ENCODE peak calls at places on chromosome 1, in four cellular contexts. D, Q, N and B are unnamed samples.

GRCh38 chr1:37761416-37762095 is 3.4 kb downstream of the EPHA10 start:
- DNase-seq in D (no peak), Q (no peak), N (peak), B (no peak)

GRCh38 chr1:147781056-147781471 is 20.7 kb upstream of the GJA5 start:
- DNase-seq in D (no peak), Q (peak), N (no peak), B (no peak)

GRCh38 chr1:23837905-23838304 is 12.7 kb upstream of the HMGCL start:
- DNase-seq in D (peak), Q (no peak), N (no peak), B (no peak)

GRCh38 chr1:112770724-112771123 is 55.6 kb upstream of the PPM1J start:
- DNase-seq in D (no peak), Q (no peak), N (no peak), B (no peak)

GRCh38 chr1:28759257-28759656 is 22.5 kb downstream of the YTHDF2 start:
- DNase-seq in D (no peak), Q (no peak), N (no peak), B (no peak)

GRCh38 chr1:30801826-30802198 is 44.2 kb upstream of the LAPTM5 start:
- DNase-seq in D (peak), Q (peak), N (peak), B (peak)

GRCh38 chr1:178220094-178220493 is 126.2 kb downstream of the RASAL2 start:
- DNase-seq in D (no peak), Q (peak), N (no peak), B (no peak)

GRCh38 chr1:78716186-78716585 is 66.6 kb downstream of the IFI44 start:
- DNase-seq in D (no peak), Q (peak), N (no peak), B (no peak)

GRCh38 chr1:160971618-160972056 is 17.0 kb upstream of the ITLN2 start:
- DNase-seq in D (no peak), Q (no peak), N (no peak), B (no peak)

GRCh38 chr1:227316941-227317540 is 1.3 kb downstream of the CDC42BPA start:
- DNase-seq in D (no peak), Q (peak), N (no peak), B (no peak)

GRCh38 chr1:94027735-94028515 is 93.0 kb downstream of the ABCA4 start:
- DNase-seq in D (no peak), Q (no peak), N (no peak), B (no peak)

GRCh38 chr1:20682571-20683236 is 21.5 kb upstream of the DDOST start:
- DNase-seq in D (no peak), Q (no peak), N (no peak), B (no peak)

GRCh38 chr1:154963643-154964042 is 2.1 kb upstream of the PYGO2 start:
- DNase-seq in D (no peak), Q (no peak), N (no peak), B (no peak)

GRCh38 chr1:226738995-226739695 is at the start of gene ITPKB:
- DNase-seq in D (peak), Q (peak), N (no peak), B (no peak)

GRCh38 chr1:87279201-87279860 is 49.3 kb upstream of the LMO4 start:
- DNase-seq in D (no peak), Q (peak), N (no peak), B (no peak)

GRCh38 chr1:96306809-96307208 is 414.8 kb upstream of the PTBP2 start:
- DNase-seq in D (no peak), Q (peak), N (no peak), B (no peak)

GRCh38 chr1:117612517-117613248 is 6.8 kb downstream of the TENT5C start:
- DNase-seq in D (no peak), Q (peak), N (no peak), B (peak)

GRCh38 chr1:215971793-215972441 is 404.8 kb downstream of the KCTD3 start:
- DNase-seq in D (no peak), Q (no peak), N (no peak), B (no peak)

GRCh38 chr1:110508531-110508930 is 10.4 kb downstream of the KCNA10 start:
- DNase-seq in D (no peak), Q (no peak), N (no peak), B (no peak)

GRCh38 chr1:24507423-24507804 is 4.8 kb downstream of the RCAN3 start:
- DNase-seq in D (peak), Q (no peak), N (no peak), B (no peak)

GRCh38 chr1:37035828-37036666 is 1.7 kb upstream of the GRIK3 start:
- DNase-seq in D (no peak), Q (no peak), N (no peak), B (peak)

GRCh38 chr1:227729881-227730629 is 5.0 kb downstream of the JMJD4 start:
- DNase-seq in D (no peak), Q (peak), N (peak), B (no peak)

GRCh38 chr1:153968972-153969371 is 1.3 kb downstream of the CREB3L4 start:
- DNase-seq in D (no peak), Q (no peak), N (no peak), B (no peak)

GRCh38 chr1:206923009-206923960 is 1.5 kb upstream of the FCMR start:
- DNase-seq in D (peak), Q (no peak), N (no peak), B (no peak)

GRCh38 chr1:183209533-183210158 is 23.6 kb downstream of the LAMC2 start:
- DNase-seq in D (no peak), Q (peak), N (no peak), B (no peak)

GRCh38 chr1:59554011-59554673 is 257.2 kb downstream of the FGGY start:
- DNase-seq in D (no peak), Q (no peak), N (no peak), B (no peak)

GRCh38 chr1:59393211-59394180 is 96.6 kb downstream of the FGGY start:
- DNase-seq in D (no peak), Q (peak), N (peak), B (peak)

GRCh38 chr1:55005351-55006140 is 6.8 kb downstream of the BSND start:
- DNase-seq in D (no peak), Q (no peak), N (no peak), B (no peak)

GRCh38 chr1:15260418-15261154 is 13.6 kb downstream of the FHAD1 start:
- DNase-seq in D (no peak), Q (peak), N (no peak), B (peak)

GRCh38 chr1:172991674-172992400 is 58.9 kb downstream of the TNFSF18 start:
- DNase-seq in D (no peak), Q (no peak), N (no peak), B (no peak)

GRCh38 chr1:209890606-209891330 is 47.2 kb upstream of the SYT14 start:
- DNase-seq in D (no peak), Q (peak), N (no peak), B (no peak)

GRCh38 chr1:28756846-28757245 is 20.1 kb downstream of the YTHDF2 start:
- DNase-seq in D (no peak), Q (no peak), N (no peak), B (no peak)

GRCh38 chr1:86419277-86419903 is 4.6 kb upstream of the CLCA2 start:
- DNase-seq in D (peak), Q (peak), N (no peak), B (peak)

GRCh38 chr1:198253668-198254067 is 96.9 kb downstream of the NEK7 start:
- DNase-seq in D (no peak), Q (peak), N (no peak), B (no peak)

GRCh38 chr1:168386949-168387586 is 106.4 kb downstream of the TBX19 start:
- DNase-seq in D (peak), Q (peak), N (peak), B (peak)

GRCh38 chr1:244053831-244054230 is 2.7 kb downstream of the ZBTB18 start:
- DNase-seq in D (no peak), Q (no peak), N (no peak), B (no peak)

GRCh38 chr1:237814319-237814924 is 76.3 kb downstream of the ZP4 start:
- DNase-seq in D (no peak), Q (peak), N (peak), B (no peak)